ENCODE peak calls at places on chromosomes 16 and 17, in eight cellular contexts. G is Jurkat, Clone E6-1; Y is RCC 7860; Q is AG09319; W is cardiac muscle cell; A is SK-N-SH; V is amniotic epithelial cell; U is NAMALWA. F is an unnamed sample.

GRCh38 chr16:81551821-81552304 is 107.3 kb downstream of the CMIP start:
- DNase-seq in G (no peak), A (peak), Y (peak), U (no peak), Q (no peak), V (peak), W (peak), F (no peak)

GRCh38 chr16:24771132-24771778 is 41.8 kb downstream of the TNRC6A start:
- DNase-seq in G (no peak), U (no peak), A (no peak), W (peak), Q (no peak), Y (no peak), V (peak), F (no peak)

GRCh38 chr17:65531508-65532431 is 29.7 kb downstream of the AXIN2 start:
- DNase-seq in G (peak), U (no peak), W (peak), V (peak), A (peak), Y (no peak), Q (peak), F (no peak)

GRCh38 chr16:67077871-67078270 is 31.9 kb upstream of the PHAF1 start:
- DNase-seq in Q (no peak), U (no peak), W (no peak), Y (no peak), V (no peak), A (no peak), G (no peak), F (no peak)

GRCh38 chr17:17213775-17214174 is 7.6 kb upstream of the PLD6 start:
- DNase-seq in Q (no peak), Y (no peak), A (no peak), U (no peak), G (no peak), V (no peak), W (no peak), F (no peak)

GRCh38 chr16:77723108-77723514 is 797 bp downstream of the NUDT7 start:
- DNase-seq in U (peak), W (peak), A (peak), Y (peak), V (peak), Q (peak), G (peak), F (no peak)

GRCh38 chr17:40915199-40915661 is 22.2 kb downstream of the KRT23 start:
- DNase-seq in Y (peak), A (no peak), Q (peak), V (peak), U (no peak), W (peak), G (no peak), F (no peak)

GRCh38 chr17:75830168-75831031 is 13.8 kb downstream of the UNC13D start:
- DNase-seq in W (no peak), Q (no peak), U (peak), G (no peak), Y (no peak), A (peak), V (no peak), F (no peak)

GRCh38 chr17:8155341-8156173 is 3.4 kb upstream of the PER1 start:
- DNase-seq in U (peak), W (no peak), G (no peak), Y (no peak), V (no peak), Q (no peak), A (no peak), F (no peak)

GRCh38 chr16:54203851-54204505 is 82.6 kb downstream of the IRX3 start:
- DNase-seq in U (no peak), A (no peak), V (no peak), Q (no peak), W (no peak), Y (no peak), G (no peak), F (no peak)

GRCh38 chr17:66441012-66441703 is 138.7 kb downstream of the PRKCA start:
- DNase-seq in A (no peak), Y (no peak), G (no peak), V (no peak), Q (no peak), W (no peak), U (peak), F (no peak)

GRCh38 chr16:57797526-57798266 is 4.6 kb downstream of the KIFC3 start:
- DNase-seq in A (no peak), W (no peak), Q (no peak), U (no peak), V (peak), Y (peak), G (no peak), F (no peak)

GRCh38 chr16:49352923-49353322 is 20.7 kb upstream of the C16orf78 start:
- DNase-seq in Q (no peak), V (no peak), Y (no peak), G (no peak), W (peak), A (peak), U (peak), F (no peak)

GRCh38 chr17:50949128-50950001 is 83.2 kb upstream of the TOB1 start:
- DNase-seq in V (no peak), A (no peak), G (no peak), Y (no peak), Q (no peak), W (no peak), U (no peak), F (no peak)